ENCODE peak calls at places on chromosome 15, in six cellular contexts. One of them, this sample, is unnamed.

GRCh38 chr15:55282284-55282833 is 7.3 kb downstream of the RAB27A start:
- DNase-seq in HepG2: no peak
- DNase-seq in GM12878: no peak
- DNase-seq in K562: peak
- DNase-seq in GM12892: no peak
- DNase-seq in H1: no peak
- DNase-seq in this sample: no peak

GRCh38 chr15:76337047-76337738 is 620 bp downstream of the ISL2 start:
- DNase-seq in HepG2: peak
- DNase-seq in GM12878: no peak
- DNase-seq in K562: peak
- DNase-seq in GM12892: no peak
- DNase-seq in H1: no peak
- DNase-seq in this sample: no peak

GRCh38 chr15:44099671-44100070 is 95.4 kb downstream of the FRMD5 start:
- DNase-seq in HepG2: no peak
- DNase-seq in GM12878: no peak
- DNase-seq in K562: no peak
- DNase-seq in GM12892: no peak
- DNase-seq in H1: no peak
- DNase-seq in this sample: no peak

GRCh38 chr15:72175186-72176044 is 22.2 kb downstream of the GRAMD2A start:
- DNase-seq in HepG2: no peak
- DNase-seq in GM12878: no peak
- DNase-seq in K562: no peak
- DNase-seq in GM12892: no peak
- DNase-seq in H1: no peak
- DNase-seq in this sample: no peak

GRCh38 chr15:71273731-71274447 is 158.6 kb downstream of the THSD4 start:
- DNase-seq in HepG2: no peak
- DNase-seq in GM12878: no peak
- DNase-seq in K562: no peak
- DNase-seq in GM12892: no peak
- DNase-seq in H1: no peak
- DNase-seq in this sample: no peak

GRCh38 chr15:80957556-80957955 is 32.1 kb downstream of the MESD start:
- DNase-seq in HepG2: no peak
- DNase-seq in GM12878: no peak
- DNase-seq in K562: peak
- DNase-seq in GM12892: no peak
- DNase-seq in H1: no peak
- DNase-seq in this sample: no peak

GRCh38 chr15:36742696-36743095 is 163.3 kb downstream of the CDIN1 start:
- DNase-seq in HepG2: no peak
- DNase-seq in GM12878: no peak
- DNase-seq in K562: no peak
- DNase-seq in GM12892: no peak
- DNase-seq in H1: no peak
- DNase-seq in this sample: no peak

GRCh38 chr15:47027322-47027946 is 689.9 kb upstream of the SEMA6D start:
- DNase-seq in HepG2: no peak
- DNase-seq in GM12878: no peak
- DNase-seq in K562: no peak
- DNase-seq in GM12892: no peak
- DNase-seq in H1: no peak
- DNase-seq in this sample: no peak

GRCh38 chr15:100762913-100763627 is 116.6 kb upstream of the ALDH1A3 start:
- DNase-seq in HepG2: no peak
- DNase-seq in GM12878: no peak
- DNase-seq in K562: no peak
- DNase-seq in GM12892: no peak
- DNase-seq in H1: no peak
- DNase-seq in this sample: no peak

GRCh38 chr15:65174491-65174890 is 10.7 kb downstream of the CLPX start:
- DNase-seq in HepG2: no peak
- DNase-seq in GM12878: no peak
- DNase-seq in K562: no peak
- DNase-seq in GM12892: no peak
- DNase-seq in H1: no peak
- DNase-seq in this sample: no peak

GRCh38 chr15:66387176-66388056 is 704 bp downstream of the MAP2K1 start:
- DNase-seq in HepG2: peak
- DNase-seq in GM12878: no peak
- DNase-seq in K562: peak
- DNase-seq in GM12892: peak
- DNase-seq in H1: no peak
- DNase-seq in this sample: no peak
- TF ChIP-seq POLR2A in HepG2: no peak
- TF ChIP-seq POLR2A in GM12878: no peak
- TF ChIP-seq POLR2A in K562: no peak
- TF ChIP-seq POLR2A in GM12892: no peak
- TF ChIP-seq POLR2A in H1: no peak
- TF ChIP-seq POLR2A in this sample: no peak

GRCh38 chr15:63135804-63136203 is 14.1 kb downstream of the LACTB start:
- DNase-seq in HepG2: no peak
- DNase-seq in GM12878: no peak
- DNase-seq in K562: no peak
- DNase-seq in GM12892: no peak
- DNase-seq in H1: no peak
- DNase-seq in this sample: no peak

GRCh38 chr15:63133786-63134185 is 12.1 kb downstream of the LACTB start:
- DNase-seq in HepG2: no peak
- DNase-seq in GM12878: no peak
- DNase-seq in K562: no peak
- DNase-seq in GM12892: no peak
- DNase-seq in H1: no peak
- DNase-seq in this sample: no peak

GRCh38 chr15:63134245-63134644 is 12.6 kb downstream of the LACTB start:
- DNase-seq in HepG2: no peak
- DNase-seq in GM12878: no peak
- DNase-seq in K562: no peak
- DNase-seq in GM12892: no peak
- DNase-seq in H1: no peak
- DNase-seq in this sample: no peak

GRCh38 chr15:63136742-63137141 is 15.1 kb downstream of the LACTB start:
- DNase-seq in HepG2: no peak
- DNase-seq in GM12878: no peak
- DNase-seq in K562: no peak
- DNase-seq in GM12892: no peak
- DNase-seq in H1: no peak
- DNase-seq in this sample: no peak

GRCh38 chr15:63135281-63135680 is 13.6 kb downstream of the LACTB start:
- DNase-seq in HepG2: no peak
- DNase-seq in GM12878: no peak
- DNase-seq in K562: no peak
- DNase-seq in GM12892: no peak
- DNase-seq in H1: no peak
- DNase-seq in this sample: no peak
- TF ChIP-seq TAF1 in HepG2: no peak
- TF ChIP-seq TAF1 in GM12878: no peak
- TF ChIP-seq TAF1 in K562: no peak
- TF ChIP-seq TAF1 in GM12892: no peak
- TF ChIP-seq TAF1 in H1: no peak
- TF ChIP-seq TAF1 in this sample: no peak

GRCh38 chr15:92811514-92811913 is 88.6 kb upstream of the CHD2 start:
- DNase-seq in HepG2: peak
- DNase-seq in GM12878: no peak
- DNase-seq in K562: no peak
- DNase-seq in GM12892: no peak
- DNase-seq in H1: no peak
- DNase-seq in this sample: no peak
- TF ChIP-seq POLR2A in HepG2: peak
- TF ChIP-seq POLR2A in GM12878: no peak
- TF ChIP-seq POLR2A in K562: no peak
- TF ChIP-seq POLR2A in GM12892: no peak
- TF ChIP-seq POLR2A in H1: no peak
- TF ChIP-seq POLR2A in this sample: no peak

DNA sequence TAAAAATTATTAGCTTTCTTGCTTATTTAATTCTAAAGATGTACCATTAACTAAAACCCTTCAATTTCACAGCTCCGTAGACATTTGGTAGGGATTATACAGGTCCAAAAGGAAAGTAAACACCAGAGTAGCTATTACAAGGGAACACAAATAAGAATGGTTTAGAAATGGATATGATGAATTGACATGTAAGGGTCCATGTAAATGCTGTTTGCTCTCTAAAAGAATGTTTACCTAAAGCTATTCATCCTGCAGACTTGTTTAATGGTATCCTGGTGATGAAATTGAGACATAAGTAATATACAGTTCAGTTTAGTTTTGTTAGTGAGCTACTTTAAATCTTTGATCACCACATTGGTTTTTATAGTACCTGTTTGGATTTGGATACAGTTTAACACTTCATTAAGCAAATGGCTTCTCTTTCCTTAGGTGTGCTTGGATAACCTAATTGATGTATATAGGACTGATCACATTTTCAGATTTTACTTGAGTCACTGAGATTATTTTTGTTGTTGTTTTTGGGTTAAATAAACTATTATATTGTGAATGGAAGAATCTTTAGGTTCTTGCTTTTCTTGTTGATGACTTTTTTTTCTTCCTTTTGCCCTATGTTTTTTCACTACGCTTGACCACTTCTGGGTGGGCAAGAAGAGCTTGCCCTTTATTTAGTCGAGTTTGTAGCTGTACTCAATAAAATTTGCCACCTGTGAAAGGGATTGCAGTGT is 115.4 kb downstream of the TCF12 start:
- DNase-seq in HepG2: peak
- DNase-seq in GM12878: no peak
- DNase-seq in K562: no peak
- DNase-seq in GM12892: no peak
- DNase-seq in H1: no peak
- DNase-seq in this sample: no peak
- TF ChIP-seq TAF1 in HepG2: no peak
- TF ChIP-seq TAF1 in GM12878: no peak
- TF ChIP-seq TAF1 in K562: no peak
- TF ChIP-seq TAF1 in GM12892: no peak
- TF ChIP-seq TAF1 in H1: no peak
- TF ChIP-seq TAF1 in this sample: no peak

GRCh38 chr15:78129098-78130011 is 1.9 kb downstream of the CIB2 start:
- DNase-seq in HepG2: no peak
- DNase-seq in GM12878: no peak
- DNase-seq in K562: no peak
- DNase-seq in GM12892: no peak
- DNase-seq in H1: no peak
- DNase-seq in this sample: no peak

GRCh38 chr15:78130012-78130353 is 1.3 kb downstream of the CIB2 start:
- DNase-seq in HepG2: no peak
- DNase-seq in GM12878: no peak
- DNase-seq in K562: no peak
- DNase-seq in GM12892: no peak
- DNase-seq in H1: no peak
- DNase-seq in this sample: no peak

GRCh38 chr15:78130466-78131294 is 565 bp downstream of the CIB2 start:
- DNase-seq in HepG2: no peak
- DNase-seq in GM12878: no peak
- DNase-seq in K562: peak
- DNase-seq in GM12892: no peak
- DNase-seq in H1: no peak
- DNase-seq in this sample: peak

GRCh38 chr15:78133801-78134200 is 2.6 kb upstream of the CIB2 start:
- DNase-seq in HepG2: no peak
- DNase-seq in GM12878: no peak
- DNase-seq in K562: no peak
- DNase-seq in GM12892: no peak
- DNase-seq in H1: no peak
- DNase-seq in this sample: no peak

DNA sequence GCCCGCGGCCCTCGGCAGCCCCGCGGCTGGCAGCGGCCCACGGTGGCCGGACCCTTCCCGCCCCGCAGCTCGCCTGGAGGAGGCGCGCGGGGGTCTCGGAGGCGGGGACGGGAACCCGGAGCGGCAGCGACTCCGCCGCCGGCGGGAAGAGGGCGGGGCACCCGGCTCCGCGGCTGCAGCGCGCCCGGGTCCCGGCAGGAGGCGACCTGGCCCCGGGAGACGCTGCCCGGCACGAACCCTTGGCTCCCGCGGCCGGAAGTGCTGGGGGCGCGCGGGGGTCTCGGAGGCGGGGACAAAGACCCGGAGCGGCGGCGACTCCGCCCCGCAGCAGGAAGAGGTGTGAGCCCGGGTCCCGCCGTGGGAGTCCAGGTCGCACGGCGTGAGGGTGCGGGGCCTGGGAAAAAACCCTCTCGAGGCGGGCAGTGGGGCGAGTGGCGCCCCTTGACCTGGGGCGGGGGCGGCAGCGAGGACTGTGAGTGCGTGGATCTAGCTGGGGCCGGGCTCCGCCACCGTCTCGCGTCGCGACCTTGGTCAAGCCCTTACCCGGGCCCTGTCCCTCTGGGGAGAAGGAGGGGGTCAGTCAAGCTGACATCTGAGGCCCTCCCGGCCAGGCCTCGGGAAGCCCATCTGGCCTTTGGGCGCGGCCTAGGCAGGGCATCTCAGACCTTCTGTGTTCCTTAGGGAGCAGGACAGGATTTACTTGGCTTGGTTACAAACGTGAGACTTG is at the start of gene CIB2:
- DNase-seq in HepG2: peak
- DNase-seq in GM12878: no peak
- DNase-seq in K562: peak
- DNase-seq in GM12892: peak
- DNase-seq in H1: no peak
- DNase-seq in this sample: peak
- TF ChIP-seq POLR2A in HepG2: no peak
- TF ChIP-seq POLR2A in GM12878: peak
- TF ChIP-seq POLR2A in K562: peak
- TF ChIP-seq POLR2A in GM12892: peak
- TF ChIP-seq POLR2A in H1: no peak
- TF ChIP-seq POLR2A in this sample: no peak

GRCh38 chr15:30042556-30042955 is 40.2 kb upstream of the GOLGA8J start:
- DNase-seq in HepG2: no peak
- DNase-seq in GM12878: no peak
- DNase-seq in K562: no peak
- DNase-seq in GM12892: no peak
- DNase-seq in H1: no peak
- DNase-seq in this sample: no peak

GRCh38 chr15:30038667-30039523 is 43.9 kb upstream of the GOLGA8J start:
- DNase-seq in HepG2: no peak
- DNase-seq in GM12878: no peak
- DNase-seq in K562: no peak
- DNase-seq in GM12892: no peak
- DNase-seq in H1: no peak
- DNase-seq in this sample: no peak

GRCh38 chr15:30044377-30044776 is 38.4 kb upstream of the GOLGA8J start:
- DNase-seq in HepG2: no peak
- DNase-seq in GM12878: no peak
- DNase-seq in K562: no peak
- DNase-seq in GM12892: no peak
- DNase-seq in H1: no peak
- DNase-seq in this sample: no peak

GRCh38 chr15:30043211-30043655 is 39.5 kb upstream of the GOLGA8J start:
- DNase-seq in HepG2: no peak
- DNase-seq in GM12878: no peak
- DNase-seq in K562: no peak
- DNase-seq in GM12892: no peak
- DNase-seq in H1: no peak
- DNase-seq in this sample: no peak

GRCh38 chr15:30041868-30042267 is 40.9 kb upstream of the GOLGA8J start:
- DNase-seq in HepG2: no peak
- DNase-seq in GM12878: no peak
- DNase-seq in K562: no peak
- DNase-seq in GM12892: no peak
- DNase-seq in H1: no peak
- DNase-seq in this sample: no peak
- TF ChIP-seq TAF1 in HepG2: no peak
- TF ChIP-seq TAF1 in GM12878: no peak
- TF ChIP-seq TAF1 in K562: no peak
- TF ChIP-seq TAF1 in GM12892: no peak
- TF ChIP-seq TAF1 in H1: no peak
- TF ChIP-seq TAF1 in this sample: no peak